ENCODE peak calls at places on chromosomes 1 and 21, in nine cellular contexts. B is NCI-H748 treated with DMSO at 0.1 percent for 48 hours, M is GM13977, F is fibroblast of pulmonary artery, I is H4, S is endothelial cell, W is mesenteric fat pad, Q is activated T-cell treated with anti-CD3 and anti-CD28 coated beads for 48 hours, P is neuronal stem cell. X is an unnamed sample.

GRCh38 chr21:40793057-40793456 is 53.9 kb downstream of the DSCAM start:
- DNase-seq in W (no peak), I (no peak), Q (no peak), M (no peak), P (no peak), S (no peak), F (no peak), B (no peak), X (no peak)

GRCh38 chr1:65510961-65511360 is 90.5 kb downstream of the LEPR start:
- DNase-seq in M (no peak), W (no peak), F (no peak), Q (no peak), P (no peak), S (no peak), I (no peak), B (no peak), X (no peak)

GRCh38 chr1:31633117-31633516 is 11.6 kb downstream of the PEF1 start:
- DNase-seq in B (no peak), Q (no peak), I (peak; percentile 16), S (peak; percentile 74), W (no peak), P (no peak), F (no peak), M (no peak), X (no peak)

GRCh38 chr1:225460021-225460736 is 32.3 kb upstream of the LBR start:
- DNase-seq in B (no peak), P (no peak), Q (no peak), M (no peak), S (no peak), I (no peak), F (no peak), W (peak; percentile 86), X (no peak)

GRCh38 chr1:59128784-59129227 is 168.1 kb upstream of the FGGY start:
- DNase-seq in I (no peak), M (no peak), B (no peak), W (no peak), S (no peak), P (peak; percentile 30), Q (no peak), F (peak; percentile 79), X (peak; percentile 69)

GRCh38 chr1:9909222-9910046 is 635 bp downstream of the CTNNBIP1 start:
- DNase-seq in F (peak; percentile 8), P (no peak), M (no peak), B (no peak), S (no peak), Q (peak; percentile 51), I (no peak), W (peak; percentile 88), X (no peak)

GRCh38 chr1:119279441-119280415 is 88.9 kb upstream of the HAO2 start:
- DNase-seq in P (no peak), M (no peak), Q (no peak), W (no peak), S (no peak), F (peak; percentile 82), B (no peak), I (peak; percentile 63), X (peak; percentile 82)

GRCh38 chr1:199242162-199242561 is 603.3 kb downstream of the PTPRC start:
- DNase-seq in Q (no peak), B (no peak), W (no peak), S (no peak), F (no peak), M (no peak), P (no peak), I (no peak), X (no peak)

GRCh38 chr1:235366286-235366685 is 941 bp upstream of the TBCE start:
- DNase-seq in F (no peak), Q (peak; percentile 29), P (no peak), W (peak; percentile 28), S (no peak), I (no peak), B (no peak), M (no peak), X (no peak)

GRCh38 chr1:240122639-240123604 is 31.2 kb downstream of the FMN2 start:
- DNase-seq in F (no peak), M (no peak), B (peak; percentile 87), Q (no peak), S (no peak), P (no peak), W (no peak), I (peak; percentile 25), X (no peak)

GRCh38 chr21:45372732-45373355 is 32.1 kb upstream of the COL18A1 start:
- DNase-seq in S (no peak), I (no peak), B (no peak), F (no peak), P (no peak), W (no peak), M (no peak), Q (no peak), X (no peak)

GRCh38 chr1:248858891-248859889 is at the start of gene ZNF692:
- DNase-seq in S (peak; percentile 95), P (peak; percentile 93), B (peak; percentile 58), M (peak; percentile 99), F (peak; percentile 98), Q (peak; percentile 96), I (peak; percentile 95), W (peak; percentile 99), X (peak; percentile 98)

GRCh38 chr1:7120863-7121621 is 335.8 kb downstream of the CAMTA1 start:
- DNase-seq in W (no peak), S (no peak), I (peak; percentile 8), M (no peak), F (no peak), B (no peak), P (no peak), Q (no peak), X (no peak)

GRCh38 chr1:168887381-168887780 is 158.4 kb upstream of the DPT start:
- DNase-seq in B (no peak), S (no peak), M (no peak), F (no peak), Q (no peak), I (no peak), W (no peak), P (no peak), X (no peak)

GRCh38 chr1:203320546-203321272 is 15.4 kb downstream of the BTG2 start:
- DNase-seq in M (no peak), S (peak; percentile 54), W (no peak), F (peak; percentile 68), Q (no peak), P (no peak), I (peak; percentile 36), B (peak; percentile 86), X (peak; percentile 65)

GRCh38 chr1:145858238-145858936 is 494 bp downstream of the PIAS3 start:
- DNase-seq in P (peak; percentile 49), Q (peak; percentile 35), I (peak; percentile 36), B (peak; percentile 82), S (peak; percentile 42), W (no peak), M (peak; percentile 85), F (peak; percentile 40), X (peak; percentile 35)

GRCh38 chr1:39625462-39626273 is 13.8 kb downstream of the HEYL start:
- DNase-seq in B (no peak), P (no peak), F (peak; percentile 94), Q (no peak), I (no peak), W (no peak), M (no peak), S (no peak), X (peak; percentile 96)

GRCh38 chr1:49971088-49971487 is 52.7 kb downstream of the AGBL4 start:
- DNase-seq in F (no peak), W (no peak), I (no peak), M (no peak), B (peak; percentile 4), S (no peak), P (no peak), Q (no peak), X (no peak)

GRCh38 chr1:100868364-100868995 is 26.2 kb downstream of the EXTL2 start:
- DNase-seq in W (no peak), S (no peak), P (peak; percentile 14), Q (no peak), I (peak; percentile 29), M (no peak), F (peak; percentile 78), B (no peak), X (peak; percentile 75)

GRCh38 chr1:9211291-9211811 is 23.2 kb upstream of the H6PD start:
- DNase-seq in M (no peak), B (no peak), F (peak; percentile 54), Q (no peak), P (no peak), S (no peak), I (no peak), W (no peak), X (peak; percentile 85)

X was measured in cardiac fibroblast.